ENCODE peak calls at places on chromosomes 16 and 17, in six cellular contexts. One of them, this sample, is unnamed.

GRCh38 chr16:1525871-1526607 is 7.4 kb upstream of the TMEM204 start:
- DNase-seq in fibroblast of lung: no peak
- DNase-seq in GM12878: no peak
- DNase-seq in MM.1S: no peak
- DNase-seq in GM23338: no peak
- DNase-seq in GM23248: no peak
- DNase-seq in this sample: no peak

GRCh38 chr17:43467981-43468541 is 15.7 kb upstream of the DHX8 start:
- DNase-seq in fibroblast of lung: peak; percentile 57
- DNase-seq in MM.1S: no peak
- DNase-seq in GM12878: no peak
- DNase-seq in GM23338: no peak
- DNase-seq in GM23248: peak; percentile 91
- DNase-seq in this sample: no peak

GRCh38 chr16:78154729-78155461 is 55.4 kb downstream of the WWOX start:
- DNase-seq in GM12878: no peak
- DNase-seq in MM.1S: no peak
- DNase-seq in GM23338: no peak
- DNase-seq in fibroblast of lung: no peak
- DNase-seq in GM23248: no peak
- DNase-seq in this sample: no peak

GRCh38 chr17:44772308-44773024 is 13.7 kb downstream of the ADAM11 start:
- DNase-seq in MM.1S: no peak
- DNase-seq in GM23338: no peak
- DNase-seq in GM23248: no peak
- DNase-seq in fibroblast of lung: no peak
- DNase-seq in GM12878: no peak
- DNase-seq in this sample: no peak

GRCh38 chr17:82296511-82297279 is 20.7 kb downstream of the CD7 start:
- DNase-seq in GM23248: no peak
- DNase-seq in GM23338: no peak
- DNase-seq in MM.1S: no peak
- DNase-seq in fibroblast of lung: peak; percentile 44
- DNase-seq in GM12878: no peak
- DNase-seq in this sample: peak; percentile 72

GRCh38 chr16:87240211-87241134 is 76.7 kb downstream of the C16orf95 start:
- DNase-seq in GM23338: no peak
- DNase-seq in GM23248: peak; percentile 53
- DNase-seq in MM.1S: no peak
- DNase-seq in GM12878: no peak
- DNase-seq in fibroblast of lung: peak; percentile 20
- DNase-seq in this sample: no peak

GRCh38 chr16:14300631-14301149 is 229.6 kb downstream of the MRTFB start:
- DNase-seq in GM12878: no peak
- DNase-seq in GM23248: peak; percentile 96
- DNase-seq in MM.1S: peak; percentile 86
- DNase-seq in GM23338: peak; percentile 70
- DNase-seq in fibroblast of lung: peak; percentile 88
- DNase-seq in this sample: peak; percentile 43

GRCh38 chr17:75475144-75475835 is 18.9 kb downstream of the TMEM94 start:
- DNase-seq in MM.1S: no peak
- DNase-seq in GM23248: no peak
- DNase-seq in fibroblast of lung: no peak
- DNase-seq in GM12878: no peak
- DNase-seq in GM23338: no peak
- DNase-seq in this sample: no peak

GRCh38 chr17:39401412-39402278 is at the start of gene FBXL20:
- DNase-seq in GM23248: peak; percentile 95
- DNase-seq in MM.1S: peak; percentile 92
- DNase-seq in fibroblast of lung: peak; percentile 89
- DNase-seq in GM23338: peak; percentile 96
- DNase-seq in GM12878: peak; percentile 41
- DNase-seq in this sample: peak; percentile 92

GRCh38 chr16:88700636-88701482 is 5.3 kb downstream of the RNF166 start:
- DNase-seq in GM23338: no peak
- DNase-seq in MM.1S: peak; percentile 81
- DNase-seq in fibroblast of lung: peak; percentile 77
- DNase-seq in GM23248: peak; percentile 73
- DNase-seq in GM12878: peak; percentile 64
- DNase-seq in this sample: peak; percentile 96

GRCh38 chr16:27324851-27325301 is 11.1 kb downstream of the IL4R start:
- DNase-seq in GM23248: no peak
- DNase-seq in fibroblast of lung: no peak
- DNase-seq in GM12878: no peak
- DNase-seq in MM.1S: no peak
- DNase-seq in GM23338: peak; percentile 58
- DNase-seq in this sample: no peak

GRCh38 chr16:14111713-14112538 is 40.8 kb downstream of the MRTFB start:
- DNase-seq in GM12878: no peak
- DNase-seq in fibroblast of lung: no peak
- DNase-seq in MM.1S: no peak
- DNase-seq in GM23248: peak; percentile 24
- DNase-seq in GM23338: no peak
- DNase-seq in this sample: peak; percentile 13

GRCh38 chr16:49564577-49565224 is 191.1 kb downstream of the C16orf78 start:
- DNase-seq in GM12878: no peak
- DNase-seq in fibroblast of lung: no peak
- DNase-seq in MM.1S: no peak
- DNase-seq in GM23338: peak; percentile 56
- DNase-seq in GM23248: peak; percentile 11
- DNase-seq in this sample: no peak

GRCh38 chr17:2706911-2707510 is 4.6 kb downstream of the CLUH start:
- DNase-seq in GM23248: no peak
- DNase-seq in MM.1S: no peak
- DNase-seq in GM12878: no peak
- DNase-seq in GM23338: no peak
- DNase-seq in fibroblast of lung: no peak
- DNase-seq in this sample: no peak

GRCh38 chr16:57887711-57888110 is 83.2 kb downstream of the CNGB1 start:
- DNase-seq in fibroblast of lung: no peak
- DNase-seq in GM23338: no peak
- DNase-seq in GM12878: no peak
- DNase-seq in MM.1S: no peak
- DNase-seq in GM23248: no peak
- DNase-seq in this sample: no peak

GRCh38 chr16:78474762-78475161 is 375.3 kb downstream of the WWOX start:
- DNase-seq in GM23338: no peak
- DNase-seq in GM12878: peak; percentile 13
- DNase-seq in GM23248: no peak
- DNase-seq in MM.1S: no peak
- DNase-seq in fibroblast of lung: no peak
- DNase-seq in this sample: no peak

GRCh38 chr17:32558997-32559650 is 72.3 kb downstream of the CDK5R1 start:
- DNase-seq in GM12878: peak; percentile 92
- DNase-seq in GM23338: no peak
- DNase-seq in GM23248: no peak
- DNase-seq in fibroblast of lung: peak; percentile 5
- DNase-seq in MM.1S: peak; percentile 75
- DNase-seq in this sample: no peak

GRCh38 chr17:41311111-41311510 is 2.0 kb upstream of the KRTAP16-1 start:
- DNase-seq in GM12878: no peak
- DNase-seq in fibroblast of lung: no peak
- DNase-seq in GM23248: no peak
- DNase-seq in GM23338: no peak
- DNase-seq in MM.1S: no peak
- DNase-seq in this sample: no peak
- H3K27me3 ChIP-seq in GM12878: peaks cover 4% of the 10 kb centered on the region
- H3K27me3 ChIP-seq in fibroblast of lung: peaks cover 12% of the 10 kb centered on the region
- H3K27me3 ChIP-seq in GM23248: no peaks in the 10 kb centered on the region
- H3K27me3 ChIP-seq in GM23338: no peaks in the 10 kb centered on the region
- H3K27me3 ChIP-seq in MM.1S: no peaks in the 10 kb centered on the region
- H3K27me3 ChIP-seq in this sample: peaks cover under 1% of the 10 kb centered on the region

GRCh38 chr17:48620497-48621139 is 5.5 kb upstream of the HOXB8 start:
- DNase-seq in GM23338: no peak
- DNase-seq in fibroblast of lung: no peak
- DNase-seq in GM12878: no peak
- DNase-seq in GM23248: no peak
- DNase-seq in MM.1S: no peak
- DNase-seq in this sample: no peak

GRCh38 chr17:48622857-48623256 is 3.3 kb downstream of the HOXB9 start:
- DNase-seq in fibroblast of lung: no peak
- DNase-seq in MM.1S: no peak
- DNase-seq in GM23248: no peak
- DNase-seq in GM12878: no peak
- DNase-seq in GM23338: no peak
- DNase-seq in this sample: no peak

GRCh38 chr17:48623583-48623982 is 2.6 kb downstream of the HOXB9 start:
- DNase-seq in fibroblast of lung: no peak
- DNase-seq in GM12878: no peak
- DNase-seq in GM23338: no peak
- DNase-seq in MM.1S: no peak
- DNase-seq in GM23248: no peak
- DNase-seq in this sample: no peak

GRCh38 chr17:48619821-48620496 is 4.9 kb upstream of the HOXB8 start:
- DNase-seq in GM23338: peak; percentile 53
- DNase-seq in MM.1S: no peak
- DNase-seq in GM23248: no peak
- DNase-seq in GM12878: no peak
- DNase-seq in fibroblast of lung: no peak
- DNase-seq in this sample: no peak

GRCh38 chr17:48621410-48622387 is 4.5 kb downstream of the HOXB9 start:
- DNase-seq in GM23338: no peak
- DNase-seq in GM23248: no peak
- DNase-seq in GM12878: no peak
- DNase-seq in MM.1S: no peak
- DNase-seq in fibroblast of lung: no peak
- DNase-seq in this sample: no peak
- TF ChIP-seq EZH2 in GM23338: peak; percentile 91
- TF ChIP-seq EZH2 in GM23248: peak; percentile 4
- TF ChIP-seq EZH2 in GM12878: no peak
- TF ChIP-seq EZH2 in MM.1S: no peak
- TF ChIP-seq EZH2 in fibroblast of lung: peak; percentile 91
- TF ChIP-seq EZH2 in this sample: no peak

DNA sequence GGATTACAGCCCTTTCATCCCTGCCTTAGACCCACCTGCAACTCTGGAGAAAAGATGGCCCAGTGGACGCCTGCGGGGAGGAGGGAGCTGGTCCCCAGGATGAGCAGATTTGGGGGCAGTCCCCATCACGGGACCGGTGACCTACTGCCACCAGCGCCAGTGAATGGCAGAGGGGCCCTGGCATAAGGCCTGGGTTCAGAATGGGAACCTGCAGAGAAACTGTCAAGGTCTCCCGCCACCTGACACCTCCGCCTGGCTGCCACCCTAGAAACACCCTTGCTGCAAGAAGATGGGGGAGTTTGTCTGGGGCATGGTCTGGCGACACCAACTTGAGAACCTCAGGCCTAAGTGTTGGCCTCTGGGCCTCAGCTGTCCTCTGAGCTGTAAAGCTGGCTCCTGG is 335.7 kb downstream of the SEC14L1 start:
- DNase-seq in GM23338: no peak
- DNase-seq in GM23248: no peak
- DNase-seq in MM.1S: peak; percentile 6
- DNase-seq in GM12878: no peak
- DNase-seq in fibroblast of lung: no peak
- DNase-seq in this sample: no peak
- H3K4me3 ChIP-seq in GM23338: no peak overlapping the region
- H3K4me3 ChIP-seq in GM23248: no peak overlapping the region
- H3K4me3 ChIP-seq in MM.1S: no peak overlapping the region
- H3K4me3 ChIP-seq in GM12878: no peak overlapping the region
- H3K4me3 ChIP-seq in fibroblast of lung: no peak overlapping the region
- H3K4me3 ChIP-seq in this sample: no peak overlapping the region

DNA sequence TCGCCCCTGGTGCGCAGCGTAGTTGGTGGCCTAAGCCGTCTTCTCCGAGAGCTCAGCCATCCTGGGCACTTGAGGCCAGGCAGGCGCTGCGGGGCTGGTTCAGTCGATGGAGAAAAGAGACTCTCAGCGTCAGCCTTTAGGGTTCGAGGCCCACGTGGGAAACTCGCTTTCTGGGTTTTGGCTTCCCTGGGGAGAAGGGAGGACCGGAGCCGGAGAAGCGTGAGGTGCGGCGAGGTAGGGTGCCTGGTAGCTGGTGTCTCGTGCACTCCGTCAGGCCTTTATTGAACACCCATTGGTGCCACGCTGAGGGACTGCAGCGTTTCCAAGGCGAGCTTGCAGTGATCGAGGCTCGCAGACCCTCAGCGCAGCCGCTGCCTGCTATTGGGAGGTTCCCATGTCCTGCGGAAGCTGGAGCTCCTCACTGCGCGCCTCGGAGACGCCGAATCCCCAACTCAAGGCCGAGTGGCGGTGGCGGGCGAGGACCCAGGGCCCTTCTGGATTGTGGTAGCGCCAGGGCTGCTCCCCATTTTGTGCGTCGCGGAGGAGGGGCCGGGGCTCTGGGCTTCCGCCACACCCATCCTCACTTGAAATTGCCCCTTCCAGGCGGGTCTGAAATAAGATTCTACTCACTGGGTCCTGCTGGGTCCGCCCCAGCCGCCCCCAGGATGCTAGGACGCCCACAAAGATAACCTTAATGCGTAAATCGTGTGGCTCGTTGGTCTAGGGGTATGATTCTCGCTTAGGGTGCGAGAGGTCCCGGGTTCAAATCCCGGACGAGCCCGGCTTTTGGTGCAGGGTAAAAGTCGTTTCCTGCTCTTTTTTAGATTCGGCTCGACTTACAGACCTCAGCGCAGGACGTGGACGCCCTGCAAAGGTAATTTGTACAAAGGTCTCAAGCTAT is 1.2 kb downstream of the OR1F1 start:
- DNase-seq in GM12878: no peak
- DNase-seq in fibroblast of lung: peak; percentile 60
- DNase-seq in GM23248: peak; percentile 73
- DNase-seq in GM23338: peak; percentile 85
- DNase-seq in MM.1S: no peak
- DNase-seq in this sample: no peak
- H3K27me3 ChIP-seq in GM12878: no peaks in the 10 kb centered on the region
- H3K27me3 ChIP-seq in fibroblast of lung: peaks cover 4% of the 10 kb centered on the region
- H3K27me3 ChIP-seq in GM23248: no peaks in the 10 kb centered on the region
- H3K27me3 ChIP-seq in GM23338: peaks cover 17% of the 10 kb centered on the region
- H3K27me3 ChIP-seq in MM.1S: peaks cover 87% of the 10 kb centered on the region
- H3K27me3 ChIP-seq in this sample: no peaks in the 10 kb centered on the region

GRCh38 chr17:79164408-79164807 is 89.8 kb downstream of the ENGASE start:
- DNase-seq in GM12878: no peak
- DNase-seq in GM23338: no peak
- DNase-seq in MM.1S: no peak
- DNase-seq in fibroblast of lung: no peak
- DNase-seq in GM23248: no peak
- DNase-seq in this sample: no peak

GRCh38 chr17:79167486-79167885 is 92.9 kb downstream of the ENGASE start:
- DNase-seq in MM.1S: no peak
- DNase-seq in fibroblast of lung: no peak
- DNase-seq in GM12878: no peak
- DNase-seq in GM23248: no peak
- DNase-seq in GM23338: no peak
- DNase-seq in this sample: no peak

GRCh38 chr17:79165296-79165695 is 90.7 kb downstream of the ENGASE start:
- DNase-seq in GM23338: no peak
- DNase-seq in MM.1S: no peak
- DNase-seq in GM12878: no peak
- DNase-seq in fibroblast of lung: no peak
- DNase-seq in GM23248: no peak
- DNase-seq in this sample: no peak

GRCh38 chr17:79168486-79169055 is 93.9 kb downstream of the ENGASE start:
- DNase-seq in fibroblast of lung: no peak
- DNase-seq in GM23248: no peak
- DNase-seq in GM23338: no peak
- DNase-seq in GM12878: no peak
- DNase-seq in MM.1S: no peak
- DNase-seq in this sample: no peak

GRCh38 chr17:79165756-79166473 is 91.3 kb downstream of the ENGASE start:
- DNase-seq in GM12878: no peak
- DNase-seq in MM.1S: no peak
- DNase-seq in GM23248: no peak
- DNase-seq in GM23338: no peak
- DNase-seq in fibroblast of lung: no peak
- DNase-seq in this sample: no peak
- TF ChIP-seq EZH2 in GM12878: no peak
- TF ChIP-seq EZH2 in MM.1S: no peak
- TF ChIP-seq EZH2 in GM23248: no peak
- TF ChIP-seq EZH2 in GM23338: no peak
- TF ChIP-seq EZH2 in fibroblast of lung: no peak
- TF ChIP-seq EZH2 in this sample: no peak